ENCODE peak calls at places on chromosomes 12 and 14, in five cellular contexts. W is HepG2, Y is upper lobe of left lung, Q is GM12878, P is K562. O is an unnamed sample.

GRCh38 chr12:23039834-23040233 is 414.9 kb downstream of the ETNK1 start:
- ATAC-seq in W (no peak), Y (no peak), Q (no peak), P (no peak), O (no peak)

GRCh38 chr14:72892879-72893635 is 844 bp downstream of the DPF3 start:
- ATAC-seq in W (peak), Y (peak), Q (peak), P (peak), O (peak)

GRCh38 chr12:123942911-123943648 is 29.6 kb downstream of the CCDC92 start:
- ATAC-seq in W (no peak), Y (no peak), Q (no peak), P (no peak), O (no peak)

GRCh38 chr14:52413729-52414453 is 99.8 kb downstream of the PTGER2 start:
- ATAC-seq in W (no peak), Y (peak), Q (peak), P (no peak), O (no peak)

GRCh38 chr12:19533567-19533966 is 94.3 kb downstream of the AEBP2 start:
- ATAC-seq in W (no peak), Y (no peak), Q (no peak), P (no peak), O (no peak)

GRCh38 chr12:111991535-111991934 is 21.4 kb downstream of the TMEM116 start:
- ATAC-seq in W (no peak), Y (no peak), Q (no peak), P (peak), O (no peak)

GRCh38 chr14:103356151-103356766 is 22.2 kb downstream of the EIF5 start:
- ATAC-seq in W (peak), Y (no peak), Q (peak), P (peak), O (no peak)

GRCh38 chr12:63944036-63944579 is 99.6 kb downstream of the SRGAP1 start:
- ATAC-seq in W (no peak), Y (no peak), Q (no peak), P (no peak), O (no peak)

GRCh38 chr12:127888948-127889347 is 378.0 kb upstream of the TMEM132C start:
- ATAC-seq in W (no peak), Y (peak), Q (no peak), P (no peak), O (peak)

GRCh38 chr12:108833757-108834472 is 23.5 kb downstream of the SSH1 start:
- ATAC-seq in W (no peak), Y (peak), Q (no peak), P (no peak), O (no peak)

GRCh38 chr14:69672372-69672771 is 61.0 kb downstream of the SUSD6 start:
- ATAC-seq in W (no peak), Y (peak), Q (no peak), P (no peak), O (no peak)

GRCh38 chr12:47729233-47729632 is 3.9 kb upstream of the ENDOU start:
- ATAC-seq in W (no peak), Y (peak), Q (no peak), P (no peak), O (peak)

GRCh38 chr12:113075137-113075683 is 18.7 kb downstream of the DTX1 start:
- ATAC-seq in W (no peak), Y (no peak), Q (peak), P (no peak), O (no peak)

GRCh38 chr12:15899282-15899870 is 11.8 kb upstream of the DERA start:
- ATAC-seq in W (peak), Y (peak), Q (peak), P (peak), O (no peak)

GRCh38 chr12:118979763-118980406 is 1.5 kb upstream of the SRRM4 start:
- ATAC-seq in W (peak), Y (peak), Q (peak), P (peak), O (no peak)

GRCh38 chr12:62210422-62210821 is 49.8 kb upstream of the USP15 start:
- ATAC-seq in W (peak), Y (peak), Q (peak), P (peak), O (no peak)

GRCh38 chr14:69543341-69544249 is 31.1 kb downstream of the CCDC177 start:
- ATAC-seq in W (peak), Y (peak), Q (peak), P (peak), O (peak)

GRCh38 chr12:104494816-104495158 is 38.0 kb downstream of the CHST11 start:
- ATAC-seq in W (no peak), Y (peak), Q (peak), P (no peak), O (no peak)

GRCh38 chr14:75711796-75712211 is 50.8 kb downstream of the TTLL5 start:
- ATAC-seq in W (peak), Y (peak), Q (peak), P (no peak), O (peak)

GRCh38 chr14:23362200-23362599 is 2.8 kb downstream of the EFS start:
- ATAC-seq in W (no peak), Y (no peak), Q (no peak), P (peak), O (no peak)

GRCh38 chr14:100567009-100567876 is 20.0 kb downstream of the BEGAIN start:
- ATAC-seq in W (no peak), Y (no peak), Q (peak), P (no peak), O (no peak)

GRCh38 chr12:51403159-51403558 is 12.0 kb upstream of the GALNT6 start:
- ATAC-seq in W (no peak), Y (no peak), Q (peak), P (no peak), O (no peak)
- H3K4me3 ChIP-seq in W (no peak), Y (no peak), Q (no peak), P (no peak), O (no peak)

GRCh38 chr12:95648990-95649791 is 97.9 kb upstream of the USP44 start:
- ATAC-seq in W (no peak), Y (no peak), Q (no peak), P (no peak), O (peak)
- TF ChIP-seq POLR2AphosphoS5 in W (no peak), Y (no peak), Q (no peak), P (no peak), O (peak)

DNA sequence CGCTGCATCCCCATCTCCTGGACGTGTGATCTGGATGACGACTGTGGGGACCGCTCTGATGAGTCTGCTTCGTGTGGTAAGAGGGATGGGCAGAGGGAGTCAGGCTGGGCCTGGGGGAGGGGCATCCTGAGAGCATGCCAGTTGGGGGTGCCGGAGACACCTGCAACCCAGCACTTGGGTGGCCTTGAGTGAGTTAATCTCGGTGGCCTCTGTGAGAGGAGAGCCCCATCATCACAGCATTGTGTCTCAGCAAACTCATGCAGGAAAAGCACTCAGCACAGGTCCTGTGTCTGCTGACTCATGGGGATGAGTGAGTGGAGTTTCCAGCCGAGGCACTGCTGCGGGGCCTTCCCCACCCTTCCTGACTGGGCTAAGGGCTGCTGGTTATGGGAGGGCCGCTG is 19.6 kb upstream of the LRP1-AS start:
- ATAC-seq in W (no peak), Y (no peak), Q (peak), P (peak), O (no peak)
- TF ChIP-seq EP300 in W (no peak), Y (no peak), Q (no peak), P (no peak), O (no peak)

DNA sequence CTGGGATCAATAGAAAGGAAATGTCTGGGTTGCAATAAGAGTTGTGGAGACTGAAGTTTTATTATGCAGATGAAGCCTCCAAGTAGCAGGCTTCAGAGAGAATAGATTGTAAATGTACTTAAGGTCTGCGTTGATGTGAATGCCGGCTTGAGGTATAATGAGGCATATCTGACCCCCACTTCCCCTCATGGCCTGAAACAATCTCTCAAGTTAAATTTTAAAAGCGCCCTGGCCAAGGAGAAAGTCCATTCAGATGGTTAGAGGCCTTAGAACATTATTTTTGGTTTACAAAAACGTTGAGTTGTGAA is 28.3 kb upstream of the HIGD1C start:
- ATAC-seq in W (no peak), Y (peak), Q (no peak), P (peak), O (peak)
- H3K4me3 ChIP-seq in W (peak), Y (peak), Q (peak), P (peak), O (peak)

DNA sequence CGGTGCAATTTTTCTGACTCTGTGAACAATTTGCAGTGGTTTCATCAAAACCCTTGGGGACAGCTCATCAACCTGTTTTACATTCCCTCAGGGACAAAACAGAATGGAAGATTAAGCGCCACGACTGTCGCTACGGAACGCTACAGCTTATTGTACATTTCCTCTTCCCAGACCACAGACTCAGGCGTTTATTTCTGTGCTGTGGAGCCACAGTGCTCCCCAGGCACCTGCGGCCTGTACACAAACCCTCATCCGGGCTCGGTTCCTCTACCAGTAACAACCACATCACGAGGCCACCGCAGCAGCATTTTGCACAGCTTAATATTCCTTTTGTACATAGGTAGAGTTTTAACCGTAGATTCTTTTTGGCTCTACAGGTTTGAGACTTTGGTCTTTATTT is 397.4 kb upstream of the OR4E1 start:
- ATAC-seq in W (peak), Y (peak), Q (peak), P (no peak), O (no peak)
- TF ChIP-seq POLR2AphosphoS5 in W (no peak), Y (no peak), Q (no peak), P (no peak), O (no peak)

DNA sequence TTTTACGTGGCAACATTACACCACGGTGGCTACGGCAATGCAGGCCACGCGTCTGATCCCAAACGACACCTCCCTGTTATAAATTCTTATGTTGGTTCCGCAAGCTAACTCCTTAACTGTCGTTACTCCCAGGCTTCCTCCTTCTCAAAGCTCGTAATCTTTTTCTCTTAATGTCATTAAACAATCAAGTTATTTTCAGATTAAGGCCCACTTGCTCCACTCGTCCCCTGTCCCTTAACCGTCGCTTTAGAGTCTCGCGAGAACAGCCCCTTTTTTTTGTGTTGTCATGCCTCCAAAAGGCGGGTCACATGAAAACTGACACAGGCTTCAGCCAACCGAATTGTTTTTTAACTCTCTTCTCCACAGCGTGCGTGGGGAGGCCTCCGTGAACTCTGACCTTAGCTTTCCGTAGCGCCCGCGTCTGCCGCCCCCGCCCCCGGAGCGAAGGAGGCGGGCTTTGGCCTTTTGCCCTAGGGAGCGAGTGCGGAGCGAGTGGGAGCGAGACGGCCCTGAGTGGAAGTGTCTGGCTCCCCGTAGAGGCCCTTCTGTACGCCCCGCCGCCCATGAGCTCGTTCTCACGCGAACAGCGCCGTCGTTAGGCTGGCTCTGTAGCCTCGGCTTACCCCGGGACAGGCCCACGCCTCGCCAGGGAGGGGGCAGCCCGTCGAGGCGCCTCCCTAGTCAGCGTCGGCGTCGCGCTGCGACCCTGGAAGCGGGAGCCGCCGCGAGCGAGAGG is at the start of gene CAND1:
- ATAC-seq in W (peak), Y (peak), Q (peak), P (peak), O (peak)
- TF ChIP-seq EP300 in W (no peak), Y (no peak), Q (no peak), P (peak), O (no peak)

GRCh38 chr14:104978774-104979691 is 859 bp upstream of the AHNAK2 start:
- ATAC-seq in W (peak), Y (no peak), Q (no peak), P (peak), O (no peak)
- H3K4me3 ChIP-seq in W (peak), Y (peak), Q (no peak), P (peak), O (peak)

GRCh38 chr14:85441909-85442643 is 87.9 kb upstream of the FLRT2 start:
- ATAC-seq in W (no peak), Y (no peak), Q (no peak), P (no peak), O (no peak)
- TF ChIP-seq POLR2AphosphoS5 in W (no peak), Y (no peak), Q (no peak), P (no peak), O (no peak)

GRCh38 chr12:52043386-52044212 is 7.6 kb upstream of the NR4A1 start:
- ATAC-seq in W (peak), Y (peak), Q (no peak), P (peak), O (peak)

GRCh38 chr12:52046859-52047258 is 4.4 kb upstream of the NR4A1 start:
- ATAC-seq in W (no peak), Y (no peak), Q (no peak), P (no peak), O (no peak)

GRCh38 chr12:52045794-52046199 is 5.4 kb upstream of the NR4A1 start:
- ATAC-seq in W (no peak), Y (peak), Q (peak), P (no peak), O (no peak)

GRCh38 chr12:52042706-52043385 is 8.4 kb upstream of the NR4A1 start:
- ATAC-seq in W (no peak), Y (no peak), Q (no peak), P (no peak), O (no peak)

DNA sequence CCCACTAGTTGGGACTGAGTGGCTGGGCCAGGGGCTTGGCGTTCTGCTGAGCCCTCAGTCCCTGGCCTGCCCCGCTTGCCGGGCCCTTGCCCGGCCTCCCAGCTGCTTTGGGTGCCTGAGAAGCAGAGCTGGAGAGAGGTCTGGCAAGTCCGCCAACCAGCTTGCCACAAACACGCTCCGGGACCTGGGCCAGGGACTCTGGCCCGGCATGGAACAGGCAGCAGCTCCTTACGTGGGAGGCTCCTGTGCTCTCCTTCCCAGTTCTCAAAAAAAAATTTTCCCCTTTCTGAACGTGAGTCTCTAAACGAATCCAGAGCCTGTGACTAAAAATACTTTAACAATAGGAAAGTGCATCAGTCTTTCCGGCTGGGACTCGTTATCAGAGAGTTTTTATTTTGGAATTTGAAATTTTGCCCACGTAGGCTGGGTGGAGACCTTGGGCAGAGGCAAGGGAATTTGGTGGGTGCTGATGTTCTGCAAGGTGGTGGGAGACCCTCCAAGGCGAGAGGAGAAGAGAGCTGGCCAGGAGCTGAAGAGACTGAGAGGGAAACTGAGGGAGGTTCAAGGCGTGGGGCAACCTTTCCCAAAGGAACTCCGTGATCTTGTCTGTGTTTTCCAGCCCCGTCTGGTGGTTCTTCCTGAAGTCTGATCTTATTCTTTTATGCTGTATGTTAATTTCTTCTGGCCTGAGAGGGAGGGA is 6.8 kb upstream of the NR4A1 start:
- ATAC-seq in W (no peak), Y (peak), Q (no peak), P (no peak), O (peak)
- TF ChIP-seq EP300 in W (no peak), Y (no peak), Q (no peak), P (no peak), O (peak)